ENCODE peak calls at places on chromosomes 2 and 18, in seven cellular contexts. R is WTC11; T is GM23338; W is tibial nerve; N is stimulated activated naive B cell treated with anti-CD40 and anti-IgM and Interleukin-4, amounts not matched to agents 10 μg/mL and 1 μg/mL and 100 μg/mL, for 72 hours; I is stomach; S is stimulated activated CD8-positive, alpha-beta memory T cell treated with anti-CD3 and anti-CD28 coated beads, Interleukin-7, amount 100 ng/mL, for 1 hour. H is an unnamed sample.

GRCh38 chr2:158015428-158016076 is 86.1 kb upstream of the UPP2 start:
- DNase-seq in R (no peak), T (no peak), W (no peak), N (no peak), I (no peak), S (no peak), H (peak; percentile 8)

GRCh38 chr2:196337618-196337953 is 166.2 kb upstream of the STK17B start:
- DNase-seq in R (no peak), T (peak; percentile 48), W (no peak), N (no peak), I (no peak), S (no peak), H (no peak)

GRCh38 chr2:50769416-50769815 is 262.5 kb downstream of the NRXN1 start:
- DNase-seq in R (peak; percentile 13), T (peak; percentile 51), W (no peak), N (no peak), I (no peak), S (no peak), H (no peak)

GRCh38 chr18:66682855-66683322 is 79.0 kb upstream of the CDH19 start:
- DNase-seq in R (no peak), T (no peak), W (peak; percentile 47), N (no peak), I (no peak), S (no peak), H (no peak)

GRCh38 chr2:150464270-150464669 is 23.2 kb downstream of the RND3 start:
- DNase-seq in R (no peak), T (no peak), W (no peak), N (no peak), I (no peak), S (no peak), H (no peak)

GRCh38 chr2:196590286-196590685 is 49.2 kb upstream of the CCDC150 start:
- DNase-seq in R (no peak), T (no peak), W (no peak), N (no peak), I (no peak), S (no peak), H (no peak)

GRCh38 chr2:192749606-192750200 is 555.0 kb upstream of the TMEFF2 start:
- DNase-seq in R (no peak), T (peak; percentile 56), W (no peak), N (no peak), I (no peak), S (no peak), H (no peak)

GRCh38 chr2:27889774-27890145 is 427 bp downstream of the RBKS start:
- DNase-seq in R (no peak), T (peak; percentile 55), W (no peak), N (no peak), I (no peak), S (no peak), H (no peak)

GRCh38 chr18:8730080-8730827 is 24.9 kb downstream of the MTCL1 start:
- DNase-seq in R (no peak), T (no peak), W (no peak), N (no peak), I (peak; percentile 65), S (no peak), H (no peak)

GRCh38 chr18:58860747-58861224 is 3.9 kb upstream of the ZNF532 start:
- DNase-seq in R (no peak), T (no peak), W (no peak), N (no peak), I (no peak), S (no peak), H (no peak)

GRCh38 chr18:44840053-44840826 is 159.6 kb downstream of the SETBP1 start:
- DNase-seq in R (no peak), T (no peak), W (no peak), N (no peak), I (no peak), S (no peak), H (no peak)

GRCh38 chr2:14634223-14634884 is 1.8 kb downstream of the LRATD1 start:
- DNase-seq in R (peak; percentile 86), T (peak; percentile 89), W (peak; percentile 74), N (no peak), I (peak; percentile 93), S (no peak), H (no peak)

GRCh38 chr18:8513249-8513648 is 96.0 kb upstream of the RAB12 start:
- DNase-seq in R (no peak), T (no peak), W (no peak), N (no peak), I (no peak), S (no peak), H (no peak)

GRCh38 chr2:133097666-133098065 is 427.7 kb upstream of the LYPD1 start:
- DNase-seq in R (no peak), T (no peak), W (no peak), N (no peak), I (no peak), S (no peak), H (no peak)

GRCh38 chr18:48529796-48530195 is 9.0 kb upstream of the CTIF start:
- DNase-seq in R (no peak), T (no peak), W (no peak), N (no peak), I (no peak), S (no peak), H (no peak)

GRCh38 chr2:165745916-165746315 is 48.1 kb downstream of the GALNT3 start:
- DNase-seq in R (no peak), T (no peak), W (no peak), N (no peak), I (no peak), S (no peak), H (no peak)

GRCh38 chr18:58254873-58255511 is 211.0 kb downstream of the NEDD4L start:
- DNase-seq in R (peak; percentile 65), T (peak; percentile 83), W (no peak), N (no peak), I (no peak), S (no peak), H (no peak)

GRCh38 chr2:239308696-239309397 is 92.0 kb downstream of the HDAC4 start:
- DNase-seq in R (no peak), T (no peak), W (peak; percentile 68), N (no peak), I (peak; percentile 25), S (no peak), H (no peak)

GRCh38 chr2:128630974-128631697 is 312.5 kb upstream of the HS6ST1 start:
- DNase-seq in R (no peak), T (no peak), W (no peak), N (no peak), I (peak; percentile 10), S (no peak), H (no peak)

GRCh38 chr2:210541280-210541902 is 15.0 kb upstream of the CPS1 start:
- DNase-seq in R (no peak), T (no peak), W (no peak), N (no peak), I (no peak), S (no peak), H (no peak)

GRCh38 chr2:165678882-165679281 is 115.2 kb downstream of the GALNT3 start:
- DNase-seq in R (no peak), T (peak; percentile 27), W (no peak), N (no peak), I (no peak), S (no peak), H (no peak)

GRCh38 chr2:5932556-5933469 is 240.6 kb downstream of the SOX11 start:
- DNase-seq in R (no peak), T (no peak), W (no peak), N (no peak), I (peak; percentile 87), S (no peak), H (no peak)

GRCh38 chr18:78778651-78779050 is 201.0 kb upstream of the SALL3 start:
- DNase-seq in R (no peak), T (no peak), W (no peak), N (no peak), I (peak; percentile 14), S (no peak), H (no peak)

H was measured in CD4-positive, alpha-beta T cell.